ENCODE peak calls at places on chromosomes 6 and 20, in ten cellular contexts. K is HCT116; G is M059J; H is cardiac fibroblast; D is activated T-cell treated with anti-CD3 and anti-CD28 coated beads, Interleukin-2, amount 50 U/mL, for 4 hours; L is ACHN; W is lower leg skin; X is AG10803; A is neural progenitor cell; B is NT2/D1. T is an unnamed sample.
A peak's percentile ranks its signal among the peaks of the same experiment; 100 is the strongest.

GRCh38 chr20:59993736-59994484 is 35.7 kb downstream of the CDH26 start:
- DNase-seq in K (no peak), G (no peak), H (no peak), D (no peak), L (no peak), W (no peak), X (no peak), A (peak; percentile 16), B (peak; percentile 15), T (no peak)

GRCh38 chr20:22836877-22837276 is 198.2 kb upstream of the SSTR4 start:
- DNase-seq in K (no peak), G (peak; percentile 77), H (peak; percentile 47), D (no peak), L (no peak), W (no peak), X (no peak), A (no peak), B (no peak), T (peak; percentile 10)

GRCh38 chr6:89214197-89214596 is 3.0 kb downstream of the GABRR1 start:
- DNase-seq in K (no peak), G (no peak), H (no peak), D (no peak), L (no peak), W (no peak), X (no peak), A (no peak), B (no peak), T (no peak)

GRCh38 chr6:44332585-44332984 is 9.9 kb upstream of the SPATS1 start:
- DNase-seq in K (no peak), G (peak; percentile 30), H (no peak), D (no peak), L (no peak), W (no peak), X (peak; percentile 21), A (no peak), B (no peak), T (no peak)

GRCh38 chr20:25580711-25581110 is 4.6 kb downstream of the NINL start:
- DNase-seq in K (no peak), G (peak; percentile 73), H (peak; percentile 41), D (no peak), L (no peak), W (no peak), X (peak; percentile 43), A (no peak), B (no peak), T (no peak)

GRCh38 chr20:15739056-15739455 is 834.2 kb downstream of the KIF16B start:
- DNase-seq in K (no peak), G (peak; percentile 44), H (no peak), D (no peak), L (no peak), W (no peak), X (no peak), A (no peak), B (no peak), T (no peak)

GRCh38 chr6:4384638-4385036 is 249.3 kb upstream of the ECI2 start:
- DNase-seq in K (no peak), G (no peak), H (no peak), D (no peak), L (no peak), W (no peak), X (no peak), A (peak; percentile 68), B (no peak), T (no peak)

GRCh38 chr6:6806793-6807518 is 218.4 kb downstream of the LY86 start:
- DNase-seq in K (no peak), G (peak; percentile 44), H (no peak), D (no peak), L (no peak), W (peak; percentile 67), X (no peak), A (no peak), B (no peak), T (no peak)

GRCh38 chr6:111952326-111952725 is 79.1 kb upstream of the FYN start:
- DNase-seq in K (no peak), G (no peak), H (peak; percentile 28), D (no peak), L (no peak), W (no peak), X (no peak), A (peak; percentile 18), B (no peak), T (no peak)

GRCh38 chr20:48006036-48006833 is 221.0 kb upstream of the SULF2 start:
- DNase-seq in K (no peak), G (peak; percentile 90), H (no peak), D (no peak), L (no peak), W (no peak), X (peak; percentile 71), A (no peak), B (no peak), T (no peak)

GRCh38 chr20:24582373-24583168 is 113.1 kb downstream of the SYNDIG1 start:
- DNase-seq in K (no peak), G (no peak), H (no peak), D (no peak), L (no peak), W (no peak), X (no peak), A (no peak), B (no peak), T (no peak)

GRCh38 chr20:846894-847278 is 13.4 kb downstream of the FAM110A start:
- DNase-seq in K (no peak), G (no peak), H (no peak), D (peak; percentile 42), L (no peak), W (no peak), X (no peak), A (no peak), B (no peak), T (peak; percentile 10)

GRCh38 chr6:31927242-31927867 is at the start of gene C2:
- DNase-seq in K (no peak), G (no peak), H (no peak), D (no peak), L (no peak), W (no peak), X (no peak), A (no peak), B (no peak), T (no peak)

GRCh38 chr20:57991211-57991841 is 237.1 kb downstream of the ANKRD60 start:
- DNase-seq in K (no peak), G (peak; percentile 99), H (no peak), D (no peak), L (peak; percentile 57), W (peak; percentile 81), X (peak; percentile 92), A (no peak), B (peak; percentile 47), T (no peak)

GRCh38 chr20:32158351-32158750 is 48.8 kb downstream of the TM9SF4 start:
- DNase-seq in K (no peak), G (no peak), H (no peak), D (no peak), L (no peak), W (no peak), X (no peak), A (no peak), B (no peak), T (no peak)

GRCh38 chr6:35590622-35591066 is 77.9 kb upstream of the TULP1 start:
- DNase-seq in K (no peak), G (no peak), H (peak; percentile 72), D (no peak), L (no peak), W (peak; percentile 75), X (no peak), A (no peak), B (no peak), T (peak; percentile 24)

GRCh38 chr6:50198245-50198644 is 148.5 kb upstream of the DEFB112 start:
- DNase-seq in K (no peak), G (no peak), H (no peak), D (no peak), L (no peak), W (no peak), X (no peak), A (peak; percentile 81), B (peak; percentile 8), T (no peak)

GRCh38 chr6:167676000-167676665 is 150.6 kb upstream of the AFDN start:
- DNase-seq in K (no peak), G (no peak), H (peak; percentile 18), D (no peak), L (no peak), W (no peak), X (no peak), A (peak; percentile 34), B (no peak), T (peak; percentile 97)

GRCh38 chr6:15403094-15403493 is 157.2 kb downstream of the JARID2 start:
- DNase-seq in K (no peak), G (no peak), H (no peak), D (no peak), L (no peak), W (no peak), X (no peak), A (no peak), B (no peak), T (no peak)

T was measured in dermis microvascular lymphatic vessel endothelial cell.